ENCODE peak calls at places on chromosome 3, in eight cellular contexts. One of them, this sample, is unnamed.

GRCh38 chr3:141302364-141303141 is 65.8 kb upstream of the ZBTB38 start:
- DNase-seq in T1000: peak
- DNase-seq in activated naive CD4-positive, alpha-beta T cell: no peak
- DNase-seq in EH: peak
- DNase-seq in B cell: no peak
- DNase-seq in germinal center: no peak
- DNase-seq in HTR-8/SVneo: no peak
- DNase-seq in 8988T: no peak
- DNase-seq in this sample: no peak

GRCh38 chr3:19945405-19946290 is 1.2 kb upstream of the RAB5A start:
- DNase-seq in EH: no peak
- DNase-seq in HTR-8/SVneo: no peak
- DNase-seq in 8988T: no peak
- DNase-seq in B cell: no peak
- DNase-seq in activated naive CD4-positive, alpha-beta T cell: no peak
- DNase-seq in T1000: no peak
- DNase-seq in germinal center: no peak
- DNase-seq in this sample: no peak

GRCh38 chr3:171711461-171711860 is 98.8 kb downstream of the PLD1 start:
- DNase-seq in HTR-8/SVneo: no peak
- DNase-seq in T1000: no peak
- DNase-seq in 8988T: no peak
- DNase-seq in B cell: no peak
- DNase-seq in EH: peak
- DNase-seq in germinal center: no peak
- DNase-seq in activated naive CD4-positive, alpha-beta T cell: no peak
- DNase-seq in this sample: no peak

GRCh38 chr3:101809178-101810022 is 30.4 kb downstream of the NXPE3 start:
- DNase-seq in EH: peak
- DNase-seq in activated naive CD4-positive, alpha-beta T cell: no peak
- DNase-seq in B cell: peak
- DNase-seq in germinal center: peak
- DNase-seq in T1000: no peak
- DNase-seq in 8988T: no peak
- DNase-seq in HTR-8/SVneo: peak
- DNase-seq in this sample: peak

GRCh38 chr3:61518590-61518989 is 42.8 kb upstream of the PTPRG start:
- DNase-seq in T1000: no peak
- DNase-seq in activated naive CD4-positive, alpha-beta T cell: no peak
- DNase-seq in 8988T: no peak
- DNase-seq in B cell: no peak
- DNase-seq in EH: no peak
- DNase-seq in HTR-8/SVneo: no peak
- DNase-seq in germinal center: no peak
- DNase-seq in this sample: no peak

GRCh38 chr3:177800565-177800964 is 603.3 kb upstream of the TBL1XR1 start:
- DNase-seq in 8988T: no peak
- DNase-seq in EH: peak
- DNase-seq in B cell: no peak
- DNase-seq in T1000: no peak
- DNase-seq in germinal center: no peak
- DNase-seq in HTR-8/SVneo: no peak
- DNase-seq in activated naive CD4-positive, alpha-beta T cell: no peak
- DNase-seq in this sample: no peak

GRCh38 chr3:15519096-15519495 is 2.4 kb downstream of the COLQ start:
- DNase-seq in 8988T: no peak
- DNase-seq in B cell: no peak
- DNase-seq in EH: no peak
- DNase-seq in germinal center: no peak
- DNase-seq in T1000: no peak
- DNase-seq in HTR-8/SVneo: no peak
- DNase-seq in activated naive CD4-positive, alpha-beta T cell: no peak
- DNase-seq in this sample: no peak

GRCh38 chr3:102180291-102180931 is 254.4 kb upstream of the ZPLD1 start:
- DNase-seq in activated naive CD4-positive, alpha-beta T cell: no peak
- DNase-seq in germinal center: peak
- DNase-seq in B cell: no peak
- DNase-seq in T1000: no peak
- DNase-seq in EH: peak
- DNase-seq in 8988T: no peak
- DNase-seq in HTR-8/SVneo: peak
- DNase-seq in this sample: no peak

This sample was measured in SW 1271.